ENCODE peak calls at places on chromosome 7, in four cellular contexts. Y, T, H and P are unnamed samples.

GRCh38 chr7:50068026-50068425 is 25.0 kb downstream of the ZPBP start:
- DNase-seq in T (no peak), H (peak; percentile 13), Y (no peak), P (no peak)

GRCh38 chr7:118158766-118159165 is 25.2 kb upstream of the LSM8 start:
- DNase-seq in T (no peak), H (no peak), Y (no peak), P (no peak)

GRCh38 chr7:100162874-100163533 is 4.5 kb upstream of the TRAPPC14 start:
- DNase-seq in Y (no peak), T (peak; percentile 68), H (no peak), P (no peak)

GRCh38 chr7:135801877-135802276 is 53.3 kb upstream of the FAM180A start:
- DNase-seq in Y (no peak), H (no peak), T (no peak), P (no peak)

GRCh38 chr7:50956522-50957155 is 173.9 kb upstream of the GRB10 start:
- DNase-seq in T (no peak), Y (no peak), H (no peak), P (no peak)

GRCh38 chr7:83704564-83704963 is 55.6 kb upstream of the SEMA3E start:
- DNase-seq in Y (no peak), H (no peak), T (no peak), P (no peak)

GRCh38 chr7:73960548-73960947 is 67.4 kb upstream of the ELN start:
- DNase-seq in H (no peak), Y (no peak), T (no peak), P (no peak)

GRCh38 chr7:152399344-152399743 is 36.5 kb downstream of the KMT2C start:
- DNase-seq in H (no peak), T (no peak), Y (no peak), P (no peak)

GRCh38 chr7:66867198-66867790 is 53.7 kb upstream of the TMEM248 start:
- DNase-seq in T (peak; percentile 59), Y (no peak), H (no peak), P (no peak)

GRCh38 chr7:111676167-111676566 is 113.9 kb upstream of the IMMP2L start:
- DNase-seq in T (no peak), Y (no peak), H (no peak), P (no peak)

GRCh38 chr7:157514746-157515145 is 177.9 kb downstream of the DNAJB6 start:
- DNase-seq in Y (no peak), H (no peak), T (no peak), P (no peak)

GRCh38 chr7:80724249-80724871 is 85.9 kb downstream of the CD36 start:
- DNase-seq in T (no peak), H (no peak), Y (peak; percentile 89), P (peak; percentile 29)

GRCh38 chr7:20113423-20114027 is 103.7 kb downstream of the MACC1 start:
- DNase-seq in H (no peak), T (no peak), Y (no peak), P (no peak)

GRCh38 chr7:21771906-21772610 is 173.6 kb downstream of the CDCA7L start:
- DNase-seq in T (peak; percentile 89), Y (no peak), H (no peak), P (no peak)

GRCh38 chr7:19091871-19092270 is 25.6 kb downstream of the TWIST1 start:
- DNase-seq in Y (no peak), H (no peak), T (no peak), P (no peak)

GRCh38 chr7:148153611-148154010 is 437.0 kb upstream of the C7orf33 start:
- DNase-seq in Y (no peak), H (no peak), T (no peak), P (no peak)

GRCh38 chr7:142579946-142580345 is 169.3 kb upstream of the PRSS1 start:
- DNase-seq in H (no peak), T (no peak), Y (no peak), P (no peak)

GRCh38 chr7:6015917-6016652 is 7.0 kb downstream of the AIMP2 start:
- DNase-seq in T (no peak), H (no peak), Y (peak; percentile 95), P (peak; percentile 71)

GRCh38 chr7:6008668-6009611 is at the start of the genes AIMP2 and PMS2:
- DNase-seq in T (peak; percentile 100), Y (peak; percentile 98), H (peak; percentile 96), P (peak; percentile 98)

GRCh38 chr7:6016653-6016966 is 7.5 kb downstream of the AIMP2 start:
- DNase-seq in Y (no peak), H (no peak), T (no peak), P (no peak)

GRCh38 chr7:6011541-6011940 is 2.5 kb downstream of the AIMP2 start:
- DNase-seq in Y (no peak), T (no peak), H (no peak), P (no peak)

DNA sequence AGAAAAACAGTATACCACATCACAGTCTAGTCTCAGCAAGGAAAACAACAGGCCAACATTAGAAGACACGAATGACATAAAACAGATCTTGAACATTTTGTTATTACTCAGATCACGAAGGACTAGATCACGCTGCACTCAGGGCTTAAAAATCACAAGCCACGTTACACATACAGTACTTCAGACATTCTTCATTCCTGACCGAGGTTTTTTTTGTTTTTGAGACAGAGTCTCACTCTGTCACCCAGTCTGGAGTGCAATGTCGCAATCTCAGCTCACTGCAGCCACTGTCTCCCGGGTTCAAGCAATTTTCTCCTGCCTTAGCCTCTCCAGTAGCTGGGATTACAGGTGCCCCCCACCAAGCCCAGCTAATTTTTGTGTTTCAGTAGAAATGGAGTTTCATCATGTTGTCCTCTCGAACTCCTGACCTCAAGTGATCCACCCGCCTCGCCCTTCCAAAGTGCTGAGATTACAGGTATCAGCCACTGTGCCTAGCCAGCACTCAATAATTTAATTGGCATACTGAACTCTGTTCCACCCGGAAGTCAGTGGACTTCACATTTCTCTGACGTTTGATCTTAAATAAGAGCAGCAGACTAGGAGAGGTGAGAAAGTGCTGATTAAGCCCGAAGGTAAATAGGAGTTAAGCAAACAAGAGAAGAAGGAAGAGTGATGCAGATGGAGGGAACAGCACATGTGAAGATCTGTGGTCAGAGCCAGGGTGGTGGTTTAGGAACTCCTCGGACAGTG is 3.5 kb downstream of the AIMP2 start:
- DNase-seq in H (no peak), Y (no peak), T (no peak), P (peak; percentile 9)
- H3K27ac ChIP-seq in H (no peak overlapping the region), Y (no peak overlapping the region), T (no peak overlapping the region), P (no peak overlapping the region)

DNA sequence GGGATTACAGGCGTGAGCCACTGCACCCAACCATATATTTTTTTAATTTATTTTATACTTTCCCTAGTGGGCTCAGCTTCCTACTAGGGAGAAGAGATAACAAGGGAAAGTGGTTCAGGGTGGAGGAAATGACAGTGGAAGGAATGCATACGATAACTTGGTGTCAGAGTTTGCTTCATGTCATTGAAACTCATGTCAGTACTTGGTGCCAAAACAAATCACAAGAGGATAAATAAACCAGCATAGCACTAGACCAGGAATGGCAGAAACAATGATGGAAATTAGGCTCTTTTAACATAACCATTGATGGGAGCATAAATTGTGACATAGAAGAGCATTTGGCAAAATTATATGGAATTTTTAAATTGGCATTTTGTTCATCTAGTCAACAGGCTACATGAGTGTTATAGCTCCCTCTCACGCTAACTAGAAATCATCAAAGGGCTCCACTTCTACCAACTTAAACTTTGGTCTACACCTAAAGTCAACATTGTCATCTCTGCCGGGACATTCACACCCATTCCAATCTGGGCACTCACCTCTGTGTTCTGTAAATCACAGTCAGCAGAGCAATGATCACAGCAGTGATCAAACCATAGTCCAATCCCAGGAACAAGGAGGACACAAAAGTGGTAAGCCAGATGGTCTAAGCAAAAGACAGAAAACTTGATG is 41.2 kb downstream of the PSMC2 start:
- DNase-seq in H (no peak), T (no peak), Y (no peak), P (no peak)
- TF ChIP-seq CTCF in H (no peak), T (no peak), Y (no peak), P (no peak)

DNA sequence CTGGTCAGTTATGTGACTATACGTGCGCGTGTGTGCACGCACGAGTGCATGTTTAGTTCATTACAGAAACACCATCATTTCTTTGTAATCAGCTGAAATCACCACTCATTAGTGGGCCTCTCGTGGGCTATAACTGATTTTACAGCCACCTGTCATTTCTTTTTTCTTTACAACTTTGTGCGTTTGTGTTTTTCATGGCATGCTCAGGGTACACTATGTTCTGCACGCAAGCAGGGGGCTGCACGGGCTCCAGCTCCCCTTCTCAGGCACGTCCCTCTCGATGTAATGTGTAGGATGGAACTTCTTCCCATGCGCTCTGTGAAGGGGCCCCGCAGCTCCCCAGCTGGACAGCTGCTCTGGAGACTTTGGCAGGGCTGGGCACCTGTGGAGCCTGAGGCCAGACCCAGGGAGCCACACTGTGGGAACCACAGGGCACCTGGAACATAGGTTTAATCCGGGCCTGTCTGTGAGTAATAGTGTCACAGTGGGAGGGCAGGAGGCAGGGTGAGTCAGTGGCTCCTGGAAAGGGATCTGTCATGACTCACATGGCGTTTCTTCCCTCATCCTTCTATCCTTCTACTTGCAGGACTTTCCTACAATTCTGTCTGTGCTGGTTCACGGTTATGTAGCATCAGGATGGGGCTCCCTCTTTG is 4.9 kb downstream of the GCK start:
- DNase-seq in H (peak; percentile 92), T (peak; percentile 82), Y (peak; percentile 89), P (peak; percentile 85)
- H3K27ac ChIP-seq in H (peak overlapping the region; percentile 47), T (no peak overlapping the region), Y (no peak overlapping the region), P (no peak overlapping the region)

GRCh38 chr7:27190284-27190748 is 5.3 kb upstream of the HOXA11 start:
- DNase-seq in H (no peak), Y (no peak), T (peak; percentile 20), P (no peak)

GRCh38 chr7:27187158-27187701 is 2.2 kb upstream of the HOXA11 start:
- DNase-seq in T (no peak), H (no peak), Y (no peak), P (no peak)

GRCh38 chr7:27189560-27190283 is 4.7 kb upstream of the HOXA11 start:
- DNase-seq in H (no peak), T (peak; percentile 54), Y (no peak), P (no peak)

GRCh38 chr7:27187702-27188665 is 3.0 kb upstream of the HOXA11 start:
- DNase-seq in Y (no peak), T (peak; percentile 81), H (no peak), P (no peak)

GRCh38 chr7:27188666-27189559 is 3.9 kb upstream of the HOXA11 start:
- DNase-seq in Y (no peak), T (peak; percentile 82), H (no peak), P (no peak)
- TF ChIP-seq CTCF in Y (no peak), T (no peak), H (no peak), P (no peak)

GRCh38 chr7:94660006-94660405 is 4.1 kb upstream of the SGCE start:
- DNase-seq in H (no peak), Y (no peak), T (no peak), P (no peak)
- H3K27ac ChIP-seq in H (no peak overlapping the region), Y (no peak overlapping the region), T (no peak overlapping the region), P (no peak overlapping the region)